ENCODE peak calls at places on chromosomes 5 and 9, in five cellular contexts. B is transverse colon, E is RWPE1, Z is WERI-Rb-1, C is brain microvascular endothelial cell. J is an unnamed sample.

GRCh38 chr5:86570427-86571083 is 47.2 kb upstream of the COX7C start:
- DNase-seq in B (no peak), E (no peak), C (no peak), Z (no peak), J (peak; percentile 4)

GRCh38 chr5:88734191-88734640 is 148.8 kb downstream of the MEF2C start:
- DNase-seq in B (peak; percentile 36), C (no peak), Z (no peak), E (no peak), J (no peak)

GRCh38 chr5:119356384-119357188 is 767 bp downstream of the TNFAIP8 start:
- DNase-seq in C (no peak), E (no peak), B (no peak), Z (no peak), J (no peak)

GRCh38 chr5:76980518-76981144 is 27.8 kb downstream of the CRHBP start:
- DNase-seq in C (no peak), Z (no peak), B (no peak), E (no peak), J (no peak)

GRCh38 chr9:76917299-76917698 is 11.4 kb upstream of the PRUNE2 start:
- DNase-seq in Z (no peak), C (no peak), E (no peak), B (no peak), J (no peak)

GRCh38 chr9:76374702-76375543 is 19.3 kb downstream of the RFK start:
- DNase-seq in E (peak; percentile 83), C (peak; percentile 80), Z (peak; percentile 35), B (peak; percentile 92), J (peak; percentile 94)

GRCh38 chr9:36151306-36152210 is 15.0 kb downstream of the GLIPR2 start:
- DNase-seq in C (peak; percentile 61), Z (no peak), E (no peak), B (peak; percentile 81), J (no peak)

GRCh38 chr5:23466401-23466886 is 41.0 kb upstream of the PRDM9 start:
- DNase-seq in B (no peak), C (peak; percentile 24), Z (no peak), E (peak; percentile 83), J (peak; percentile 1)

GRCh38 chr9:134260801-134261200 is 65.5 kb upstream of the RXRA start:
- DNase-seq in B (no peak), Z (no peak), C (no peak), E (no peak), J (no peak)

GRCh38 chr5:125198270-125198974 is 452.0 kb upstream of the ZNF608 start:
- DNase-seq in C (peak; percentile 91), Z (peak; percentile 93), B (peak; percentile 74), E (no peak), J (no peak)

GRCh38 chr5:14435481-14435880 is 146.1 kb upstream of the OTULINL start:
- DNase-seq in B (no peak), Z (no peak), E (no peak), C (peak; percentile 72), J (no peak)

GRCh38 chr5:104987074-104987473 is 1424.5 kb upstream of the NUDT12 start:
- DNase-seq in C (no peak), B (no peak), E (no peak), Z (no peak), J (no peak)

GRCh38 chr5:139982157-139982974 is 60.7 kb downstream of the NRG2 start:
- DNase-seq in Z (peak; percentile 63), E (peak; percentile 21), B (peak; percentile 12), C (no peak), J (no peak)

GRCh38 chr5:8615142-8615858 is 746.4 kb downstream of the MTRR start:
- DNase-seq in E (no peak), C (peak; percentile 3), B (no peak), Z (no peak), J (no peak)

GRCh38 chr5:92801921-92802320 is 779.1 kb downstream of the NR2F1-AS1 start:
- DNase-seq in E (no peak), C (peak; percentile 20), Z (no peak), B (no peak), J (no peak)

GRCh38 chr9:5851445-5851844 is 18.5 kb upstream of the ERMP1 start:
- DNase-seq in Z (no peak), C (peak; percentile 55), E (peak; percentile 62), B (peak; percentile 21), J (no peak)

GRCh38 chr5:59222687-59223511 is 640.0 kb downstream of the RAB3C start:
- DNase-seq in E (no peak), C (no peak), Z (no peak), B (peak; percentile 20), J (no peak)

GRCh38 chr9:21817176-21817575 is 14.7 kb downstream of the MTAP start:
- DNase-seq in B (no peak), E (no peak), Z (no peak), C (peak; percentile 35), J (no peak)

GRCh38 chr5:93583799-93584530 is 943 bp downstream of the NR2F1 start:
- DNase-seq in Z (peak; percentile 65), B (no peak), E (peak; percentile 36), C (no peak), J (peak; percentile 54)

GRCh38 chr5:96483878-96484277 is 50.8 kb upstream of the PCSK1 start:
- DNase-seq in B (no peak), C (peak; percentile 38), E (peak; percentile 42), Z (no peak), J (no peak)

GRCh38 chr9:21559402-21560280 is 77.5 kb upstream of the IFNE start:
- DNase-seq in B (peak; percentile 23), C (no peak), E (peak; percentile 54), Z (peak; percentile 34), J (peak; percentile 37)

GRCh38 chr5:132887326-132887725 is 13.9 kb downstream of the LEAP2 start:
- DNase-seq in E (no peak), Z (no peak), B (no peak), C (no peak), J (no peak)

GRCh38 chr5:127923804-127924570 is 159.6 kb upstream of the SLC12A2 start:
- DNase-seq in B (no peak), C (no peak), E (no peak), Z (no peak), J (no peak)

GRCh38 chr9:133119461-133120342 is 1.3 kb downstream of the RALGDS start:
- DNase-seq in C (no peak), Z (peak; percentile 60), B (no peak), E (peak; percentile 51), J (no peak)

GRCh38 chr9:126933334-126933980 is 18.9 kb downstream of the RALGPS1 start:
- DNase-seq in Z (no peak), B (no peak), E (no peak), C (no peak), J (no peak)

GRCh38 chr9:76658510-76659231 is 105.6 kb upstream of the PCA3 start:
- DNase-seq in Z (no peak), E (peak; percentile 56), B (no peak), C (peak; percentile 44), J (peak; percentile 37)

GRCh38 chr5:60023255-60023654 is 129.7 kb upstream of the PDE4D start:
- DNase-seq in E (no peak), Z (no peak), B (no peak), C (peak; percentile 70), J (no peak)

GRCh38 chr9:2134391-2134790 is 119.2 kb downstream of the SMARCA2 start:
- DNase-seq in C (peak; percentile 56), B (no peak), E (no peak), Z (no peak), J (no peak)

GRCh38 chr5:114434396-114435219 is 72.7 kb downstream of the KCNN2 start:
- DNase-seq in E (no peak), Z (no peak), B (no peak), C (no peak), J (no peak)

GRCh38 chr9:135095470-135096407 is 8.3 kb downstream of the OLFM1 start:
- DNase-seq in C (no peak), E (no peak), Z (no peak), B (no peak), J (no peak)

DNA sequence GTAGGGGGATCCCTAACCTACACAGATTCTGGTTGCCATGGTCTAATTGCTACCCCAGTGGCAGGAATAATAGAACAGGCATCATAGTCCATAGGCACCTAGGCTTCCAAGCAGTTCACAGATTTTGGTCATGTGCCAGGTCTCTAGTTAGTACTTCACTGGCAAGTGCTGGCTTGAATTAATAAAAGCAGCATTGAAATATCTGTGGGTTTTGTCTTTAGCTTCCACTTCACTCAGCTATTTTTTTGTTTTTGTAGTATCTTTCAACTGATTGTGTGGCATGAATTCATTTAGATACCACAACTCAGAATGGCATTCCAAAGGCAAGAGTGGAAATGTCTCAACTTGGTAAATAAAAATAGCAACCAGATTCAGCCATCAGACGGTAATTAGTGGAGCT is 27.9 kb upstream of the ITGA2 start:
- DNase-seq in B (no peak), C (no peak), E (peak; percentile 50), Z (no peak), J (no peak)
- H3K27ac ChIP-seq in B (no peak overlapping the region), C (no peak overlapping the region), E (no peak overlapping the region), Z (no peak overlapping the region), J (no peak overlapping the region)

DNA sequence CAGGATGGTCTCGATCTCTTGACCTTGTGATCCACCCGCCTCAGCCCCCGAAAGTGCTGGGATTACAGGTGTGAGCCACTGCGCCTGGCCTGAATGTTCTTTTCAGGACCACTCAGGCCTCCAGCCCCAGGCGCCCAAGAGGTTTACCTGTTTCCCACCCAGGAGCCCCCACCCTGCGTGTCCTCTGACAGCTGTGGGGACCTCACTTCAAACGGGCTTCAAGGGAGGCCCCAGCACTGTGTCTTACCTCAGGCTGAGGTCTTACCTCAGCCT is 19.1 kb upstream of the SLC6A19 start:
- DNase-seq in B (no peak), C (no peak), Z (no peak), E (no peak), J (no peak)
- H3K27ac ChIP-seq in B (peak overlapping the region; percentile 14), C (no peak overlapping the region), Z (no peak overlapping the region), E (no peak overlapping the region), J (no peak overlapping the region)

DNA sequence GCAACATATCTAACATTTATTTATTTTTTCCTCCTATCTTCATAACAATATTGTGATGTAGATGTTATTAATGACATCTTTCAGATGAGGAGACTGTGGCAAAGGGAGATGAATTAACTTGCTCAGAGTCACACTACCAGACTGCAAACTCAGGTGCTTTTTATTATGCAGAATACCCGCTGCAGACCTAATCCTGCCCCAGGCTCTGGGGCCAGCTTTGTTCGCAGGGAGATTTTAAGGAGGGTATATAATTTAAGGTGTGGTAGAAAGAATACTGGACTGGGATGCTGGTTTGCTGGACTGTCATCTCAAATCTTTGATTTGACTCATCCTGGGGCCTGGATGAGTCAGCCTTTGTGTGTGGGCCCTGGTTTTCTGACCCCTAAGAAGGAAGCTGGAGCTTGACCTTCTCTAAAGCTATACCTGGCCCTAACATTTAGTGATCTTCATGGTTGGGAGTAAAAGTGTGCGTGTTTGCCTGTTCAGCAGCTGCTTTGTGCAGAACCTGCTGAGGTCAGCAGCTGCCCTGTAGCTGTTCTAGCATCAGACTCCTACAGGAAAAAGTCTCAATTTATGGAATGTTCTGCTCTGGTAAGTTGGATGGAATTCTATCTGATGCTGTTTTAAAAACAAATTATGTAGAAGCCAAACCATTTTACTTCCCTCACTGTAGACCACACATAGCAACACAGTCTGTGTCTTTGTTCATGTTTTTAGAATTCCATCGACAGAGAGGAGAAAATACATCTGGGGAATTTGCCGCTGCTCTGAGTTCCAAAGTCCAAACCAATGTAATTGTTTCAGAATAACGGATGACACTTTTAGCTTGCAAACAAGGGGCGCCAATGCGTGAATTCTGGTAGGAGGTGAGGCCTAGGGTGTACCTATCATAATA is 4.5 kb downstream of the SLC36A1 start:
- DNase-seq in B (no peak), Z (no peak), C (peak; percentile 37), E (peak; percentile 38), J (peak; percentile 26)
- H3K27ac ChIP-seq in B (peak overlapping the region; percentile 27), Z (no peak overlapping the region), C (peak overlapping the region; percentile 36), E (no peak overlapping the region), J (no peak overlapping the region)

DNA sequence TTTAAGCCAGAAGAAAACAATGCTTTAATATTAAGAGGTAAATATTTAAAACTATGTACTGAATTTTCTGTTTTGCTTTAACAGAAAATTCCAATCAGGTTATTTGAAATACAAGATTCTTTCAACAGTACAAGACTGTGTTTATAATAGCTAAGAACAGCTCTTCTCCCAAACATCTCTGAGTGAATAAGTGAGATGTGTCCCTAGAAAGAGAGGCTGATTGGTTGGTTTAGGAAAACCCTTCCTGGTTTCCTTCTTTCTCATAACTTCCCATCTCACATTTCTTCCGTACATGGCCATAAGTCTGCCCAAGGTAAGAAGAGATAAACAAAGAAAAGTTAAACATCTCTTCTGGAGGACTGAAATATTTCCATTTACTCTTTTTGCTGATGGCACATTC is 145.9 kb downstream of the FANCC start:
- DNase-seq in E (no peak), Z (no peak), C (no peak), B (no peak), J (no peak)
- H3K27ac ChIP-seq in E (no peak overlapping the region), Z (no peak overlapping the region), C (no peak overlapping the region), B (no peak overlapping the region), J (no peak overlapping the region)

J was measured in A549.